ENCODE peak calls at places on chromosome 10, in eight cellular contexts. F, K, S, U, P, X, O and I are unnamed samples. For H3K4me1, the result is how much of the 10 kb centered on the place peaks cover.

GRCh38 chr10:17237915-17238444 is 9.9 kb downstream of the VIM start:
- DNase-seq in F (no peak), K (peak), S (peak), U (no peak), P (no peak), X (no peak), O (no peak), I (no peak)

GRCh38 chr10:122054046-122055025 is 65.4 kb downstream of the TACC2 start:
- DNase-seq in F (peak), K (peak), S (peak), U (no peak), P (peak), X (peak), O (peak), I (peak)

GRCh38 chr10:114276671-114277070 is 37.6 kb downstream of the VWA2 start:
- DNase-seq in F (no peak), K (no peak), S (no peak), U (no peak), P (peak), X (no peak), O (no peak), I (no peak)

GRCh38 chr10:5259132-5259951 is 62.7 kb downstream of the AKR1C4 start:
- DNase-seq in F (no peak), K (no peak), S (no peak), U (no peak), P (no peak), X (no peak), O (no peak), I (no peak)

GRCh38 chr10:33376976-33377657 is 42.6 kb upstream of the NRP1 start:
- DNase-seq in F (no peak), K (peak), S (peak), U (no peak), P (no peak), X (no peak), O (no peak), I (no peak)

GRCh38 chr10:58189269-58189668 is 78.4 kb downstream of the IPMK start:
- DNase-seq in F (no peak), K (peak), S (peak), U (no peak), P (no peak), X (peak), O (no peak), I (peak)

GRCh38 chr10:95388539-95388938 is 97.7 kb upstream of the PDLIM1 start:
- DNase-seq in F (no peak), K (no peak), S (peak), U (no peak), P (no peak), X (no peak), O (no peak), I (no peak)

GRCh38 chr10:123043409-123043925 is 34.7 kb downstream of the ACADSB start:
- DNase-seq in F (no peak), K (peak), S (peak), U (peak), P (peak), X (peak), O (no peak), I (no peak)

GRCh38 chr10:6213257-6213905 is 10.6 kb downstream of the PFKFB3 start:
- DNase-seq in F (no peak), K (no peak), S (peak), U (no peak), P (no peak), X (no peak), O (peak), I (no peak)

GRCh38 chr10:119270893-119271361 is 63.6 kb downstream of the GRK5 start:
- DNase-seq in F (peak), K (no peak), S (peak), U (no peak), P (peak), X (no peak), O (peak), I (peak)

GRCh38 chr10:93715345-93715744 is 13.0 kb upstream of the FRA10AC1 start:
- DNase-seq in F (no peak), K (no peak), S (no peak), U (no peak), P (no peak), X (no peak), O (no peak), I (no peak)

GRCh38 chr10:132820056-132820455 is 34.1 kb upstream of the NKX6-2 start:
- DNase-seq in F (peak), K (no peak), S (no peak), U (no peak), P (no peak), X (no peak), O (peak), I (peak)

GRCh38 chr10:113177163-113177935 is 227.3 kb downstream of the TCF7L2 start:
- DNase-seq in F (no peak), K (no peak), S (no peak), U (no peak), P (no peak), X (peak), O (no peak), I (peak)

GRCh38 chr10:12602557-12602956 is 253.2 kb downstream of the CAMK1D start:
- DNase-seq in F (no peak), K (no peak), S (no peak), U (no peak), P (no peak), X (no peak), O (no peak), I (no peak)

GRCh38 chr10:128035557-128035973 is 90.7 kb downstream of the MKI67 start:
- DNase-seq in F (peak), K (peak), S (no peak), U (peak), P (peak), X (peak), O (no peak), I (peak)

GRCh38 chr10:67923551-67923950 is 39.1 kb downstream of the SIRT1 start:
- DNase-seq in F (no peak), K (peak), S (peak), U (no peak), P (no peak), X (no peak), O (no peak), I (no peak)

GRCh38 chr10:2137549-2138174 is 400.3 kb upstream of the ADARB2 start:
- DNase-seq in F (no peak), K (no peak), S (peak), U (no peak), P (no peak), X (peak), O (no peak), I (no peak)

GRCh38 chr10:57338823-57339558 is 928.7 kb downstream of the IPMK start:
- DNase-seq in F (no peak), K (peak), S (peak), U (no peak), P (no peak), X (peak), O (no peak), I (no peak)

GRCh38 chr10:122162566-122163181 is 108.4 kb upstream of the BTBD16 start:
- DNase-seq in F (no peak), K (no peak), S (peak), U (no peak), P (peak), X (no peak), O (no peak), I (no peak)

GRCh38 chr10:72906446-72906845 is 12.9 kb downstream of the OIT3 start:
- DNase-seq in F (no peak), K (no peak), S (no peak), U (no peak), P (no peak), X (no peak), O (no peak), I (no peak)

GRCh38 chr10:34492081-34492480 is 323.0 kb downstream of the PARD3 start:
- DNase-seq in F (no peak), K (no peak), S (no peak), U (no peak), P (no peak), X (no peak), O (no peak), I (no peak)

GRCh38 chr10:68327889-68328786 is 3.7 kb upstream of the HNRNPH3 start:
- DNase-seq in F (no peak), K (peak), S (peak), U (no peak), P (no peak), X (no peak), O (no peak), I (no peak)

GRCh38 chr10:100334762-100335161 is 4.7 kb upstream of the PKD2L1 start:
- DNase-seq in F (peak), K (no peak), S (no peak), U (no peak), P (no peak), X (no peak), O (no peak), I (no peak)

GRCh38 chr10:34124522-34125035 is 690.5 kb downstream of the PARD3 start:
- DNase-seq in F (no peak), K (peak), S (peak), U (no peak), P (peak), X (no peak), O (no peak), I (no peak)

GRCh38 chr10:8338177-8338766 is 283.8 kb downstream of the GATA3 start:
- DNase-seq in F (no peak), K (no peak), S (no peak), U (no peak), P (no peak), X (no peak), O (no peak), I (no peak)

GRCh38 chr10:21173964-21174669 is 277.0 kb upstream of the NEBL start:
- DNase-seq in F (peak), K (peak), S (peak), U (no peak), P (peak), X (peak), O (peak), I (peak)

GRCh38 chr10:50605280-50606270 is 18.2 kb downstream of the SGMS1 start:
- DNase-seq in F (no peak), K (peak), S (peak), U (no peak), P (peak), X (peak), O (no peak), I (no peak)

GRCh38 chr10:91349381-91349780 is 60.8 kb upstream of the HECTD2 start:
- DNase-seq in F (no peak), K (peak), S (peak), U (no peak), P (no peak), X (peak), O (peak), I (peak)

GRCh38 chr10:855671-856070 is 75.8 kb downstream of the LARP4B start:
- DNase-seq in F (no peak), K (no peak), S (no peak), U (no peak), P (no peak), X (no peak), O (no peak), I (no peak)

GRCh38 chr10:92699518-92700272 is 9.9 kb downstream of the HHEX start:
- DNase-seq in F (no peak), K (peak), S (peak), U (peak), P (peak), X (peak), O (no peak), I (peak)

GRCh38 chr10:5478694-5479305 is 20.6 kb downstream of the CALML5 start:
- DNase-seq in F (no peak), K (no peak), S (no peak), U (no peak), P (peak), X (no peak), O (no peak), I (no peak)

GRCh38 chr10:36280396-36280795 is 638.3 kb upstream of the FZD8 start:
- DNase-seq in F (no peak), K (peak), S (peak), U (no peak), P (no peak), X (peak), O (no peak), I (no peak)

GRCh38 chr10:124550305-124551034 is 88.8 kb downstream of the LHPP start:
- DNase-seq in F (no peak), K (no peak), S (no peak), U (no peak), P (peak), X (no peak), O (no peak), I (no peak)
- H3K4me1 ChIP-seq in F (under half), K (under half), S (under half), U (under half), P (under half), X (under half), O (under half), I (under half)

GRCh38 chr10:52683776-52684175 is 88.8 kb downstream of the MBL2 start:
- DNase-seq in F (no peak), K (no peak), S (no peak), U (no peak), P (no peak), X (no peak), O (no peak), I (no peak)
- H3K27ac ChIP-seq in F (no peak), K (no peak), S (no peak), U (no peak), P (no peak), X (no peak), O (no peak), I (no peak)

GRCh38 chr10:19518109-19518508 is 298.1 kb upstream of the PLXDC2 start:
- DNase-seq in F (no peak), K (no peak), S (no peak), U (no peak), P (no peak), X (no peak), O (no peak), I (no peak)

DNA sequence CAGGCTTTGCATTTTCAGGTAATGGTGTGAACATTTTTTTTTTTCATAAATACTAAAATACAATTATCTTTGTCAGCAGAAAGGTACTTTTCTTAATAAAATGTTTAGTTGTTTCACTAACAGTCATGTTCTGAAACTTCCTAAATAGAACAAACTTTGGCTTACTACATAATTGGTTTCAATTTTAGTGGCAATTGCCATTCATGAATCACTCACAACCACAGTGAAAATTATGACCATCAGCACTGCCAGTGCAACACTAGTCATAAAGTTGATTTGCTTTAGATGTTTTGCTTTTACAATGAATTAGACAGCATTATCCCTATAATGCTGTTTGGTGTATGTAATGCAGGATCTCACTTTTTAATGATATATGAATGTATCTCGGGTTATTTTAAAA is 297.6 kb upstream of the PLXDC2 start:
- DNase-seq in F (no peak), K (peak), S (no peak), U (no peak), P (no peak), X (no peak), O (no peak), I (no peak)
- H3K4me1 ChIP-seq in F (under half), K (under half), S (under half), U (under half), P (under half), X (under half), O (under half), I (under half)

GRCh38 chr10:24488631-24489030 is 235.1 kb downstream of the ARHGAP21 start:
- DNase-seq in F (no peak), K (no peak), S (no peak), U (no peak), P (no peak), X (no peak), O (no peak), I (no peak)
- H3K27ac ChIP-seq in F (no peak), K (no peak), S (no peak), U (no peak), P (no peak), X (no peak), O (no peak), I (no peak)

GRCh38 chr10:27742926-27743735 is 2.5 kb downstream of the MKX start:
- DNase-seq in F (peak), K (peak), S (peak), U (peak), P (no peak), X (peak), O (peak), I (peak)

GRCh38 chr10:27744478-27745379 is 890 bp downstream of the MKX start:
- DNase-seq in F (peak), K (peak), S (peak), U (peak), P (no peak), X (peak), O (peak), I (peak)

GRCh38 chr10:27742195-27742925 is 3.3 kb downstream of the MKX start:
- DNase-seq in F (peak), K (peak), S (peak), U (peak), P (peak), X (peak), O (peak), I (peak)

GRCh38 chr10:27743736-27744477 is 1.7 kb downstream of the MKX start:
- DNase-seq in F (no peak), K (peak), S (no peak), U (peak), P (no peak), X (peak), O (peak), I (peak)

DNA sequence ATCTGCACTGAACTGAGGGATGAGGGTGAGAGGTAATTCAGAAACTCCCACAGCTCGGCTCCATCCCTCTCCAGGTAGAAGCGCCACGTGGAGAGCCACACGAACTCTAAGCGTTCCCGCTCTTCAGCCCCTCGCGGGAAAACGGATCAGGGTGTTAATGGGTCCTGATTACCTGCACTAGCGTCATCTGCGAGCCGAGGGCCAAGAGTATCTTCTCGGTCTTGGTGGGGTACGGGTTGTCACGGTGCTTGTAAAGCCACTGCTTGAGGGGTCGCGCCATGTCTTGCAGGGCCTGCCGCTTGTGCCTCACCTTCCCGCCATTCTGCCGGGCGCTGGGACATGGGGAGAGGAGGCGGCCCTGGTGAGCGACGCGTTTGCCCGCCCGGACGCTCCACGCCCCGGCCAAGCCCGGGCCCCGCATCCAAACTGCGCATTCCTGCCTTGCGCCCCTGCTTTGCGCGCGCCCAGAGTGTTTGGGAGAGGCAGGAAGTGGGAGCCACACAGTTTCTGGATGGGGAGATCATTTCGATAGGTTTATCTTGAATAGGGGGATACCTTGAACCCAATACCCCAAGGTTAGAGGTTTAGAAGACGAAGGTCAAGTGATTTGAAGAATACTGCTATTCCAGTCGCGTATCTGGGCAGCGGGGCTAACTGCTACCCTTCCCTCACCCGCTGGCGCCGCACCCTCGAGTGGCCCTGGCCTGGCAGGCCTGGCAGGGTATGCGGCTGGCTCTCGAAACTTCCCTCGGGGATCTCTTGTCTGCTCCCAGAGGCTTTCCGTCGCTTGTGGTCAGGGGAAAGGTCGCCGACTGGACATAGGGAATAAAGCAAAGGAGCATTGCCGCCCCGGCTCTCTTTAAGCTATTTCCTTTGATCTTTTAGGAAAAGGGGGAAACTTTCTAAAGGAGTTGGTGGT is 4.2 kb downstream of the MKX start:
- DNase-seq in F (no peak), K (no peak), S (no peak), U (no peak), P (no peak), X (peak), O (peak), I (peak)
- H3K4me1 ChIP-seq in F (under half), K (under half), S (under half), U (under half), P (under half), X (under half), O (under half), I (under half)

DNA sequence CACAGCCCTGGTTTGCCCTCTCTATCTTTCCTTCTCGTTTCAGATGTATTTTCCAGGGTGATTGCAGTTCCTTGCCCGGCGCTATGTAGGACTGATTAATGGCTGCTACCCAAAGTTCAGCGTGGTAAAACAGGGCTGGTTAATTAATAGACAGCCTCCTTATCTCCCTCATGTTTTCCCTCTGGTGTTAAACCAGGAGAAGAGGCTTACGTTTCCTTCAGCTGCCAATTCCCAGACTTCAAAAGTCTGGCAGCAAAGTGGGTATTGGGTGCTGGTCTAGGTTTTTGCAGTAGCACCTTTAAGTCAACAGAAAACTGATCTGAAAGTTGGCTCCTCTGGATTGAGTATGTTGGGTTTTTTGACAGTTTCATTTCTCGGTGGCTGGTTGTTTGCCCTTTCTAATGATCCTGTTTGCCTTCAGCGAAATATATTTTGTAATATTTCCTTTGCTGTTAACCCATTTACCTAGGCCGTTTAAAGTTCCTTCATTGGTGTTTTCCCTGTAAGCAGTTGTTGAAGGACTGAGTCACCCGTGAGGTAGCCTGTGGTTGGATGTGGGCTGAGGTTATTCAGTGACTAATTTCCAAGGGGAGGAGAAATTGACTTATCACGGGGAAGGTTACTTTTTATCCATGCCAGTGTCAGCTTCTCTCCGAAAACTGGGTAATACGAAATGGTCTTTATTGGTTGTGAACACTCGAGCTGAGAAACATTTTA is 257.1 kb downstream of the KIAA1217 start:
- DNase-seq in F (no peak), K (peak), S (peak), U (no peak), P (peak), X (no peak), O (no peak), I (no peak)
- H3K27ac ChIP-seq in F (peak), K (peak), S (peak), U (no peak), P (peak), X (no peak), O (peak), I (no peak)

GRCh38 chr10:79182122-79182521 is 113.4 kb downstream of the ZMIZ1 start:
- DNase-seq in F (no peak), K (no peak), S (no peak), U (no peak), P (no peak), X (no peak), O (no peak), I (no peak)
- H3K4me1 ChIP-seq in F (half or more), K (half or more), S (half or more), U (under half), P (under half), X (half or more), O (half or more), I (half or more)

GRCh38 chr10:30817541-30817940 is 188.0 kb upstream of the LYZL2 start:
- DNase-seq in F (no peak), K (no peak), S (no peak), U (no peak), P (no peak), X (no peak), O (no peak), I (no peak)

GRCh38 chr10:30818010-30818660 is 188.6 kb upstream of the LYZL2 start:
- DNase-seq in F (peak), K (peak), S (peak), U (no peak), P (no peak), X (peak), O (peak), I (peak)

GRCh38 chr10:30813872-30814471 is 184.4 kb upstream of the LYZL2 start:
- DNase-seq in F (no peak), K (peak), S (peak), U (no peak), P (no peak), X (no peak), O (no peak), I (no peak)

GRCh38 chr10:30816812-30817193 is 187.2 kb upstream of the LYZL2 start:
- DNase-seq in F (no peak), K (no peak), S (no peak), U (no peak), P (no peak), X (no peak), O (no peak), I (no peak)

GRCh38 chr10:30816144-30816811 is 186.7 kb upstream of the LYZL2 start:
- DNase-seq in F (no peak), K (no peak), S (no peak), U (no peak), P (no peak), X (no peak), O (no peak), I (no peak)
- H3K27ac ChIP-seq in F (no peak), K (no peak), S (no peak), U (no peak), P (no peak), X (peak), O (peak), I (no peak)